ENCODE peak calls at places on chromosomes 1 and 21, in seven cellular contexts. A is pancreas, S is left ventricle myocardium inferior, R is midbrain, Y is adrenal gland, P is heart right ventricle, C is IMR-90. J is an unnamed sample.

GRCh38 chr1:107479865-107480264 is 339.0 kb downstream of the NTNG1 start:
- DNase-seq in S (no peak), P (no peak), R (no peak), C (no peak), Y (no peak), A (no peak), J (no peak)

GRCh38 chr1:165697491-165697880 is 876 bp downstream of the ALDH9A1 start:
- DNase-seq in S (no peak), A (no peak), R (no peak), Y (no peak), C (no peak), P (no peak), J (no peak)

GRCh38 chr1:109499661-109500536 is 6.0 kb downstream of the CYB561D1 start:
- DNase-seq in S (no peak), A (no peak), R (peak), Y (peak), P (no peak), C (peak), J (peak)

GRCh38 chr1:25055045-25055780 is 125.1 kb upstream of the RUNX3 start:
- DNase-seq in S (no peak), P (no peak), R (no peak), C (no peak), A (no peak), Y (no peak), J (peak)

GRCh38 chr21:44706706-44707615 is 4.4 kb downstream of the TSPEAR start:
- DNase-seq in R (no peak), Y (no peak), A (no peak), S (no peak), C (no peak), P (no peak), J (no peak)

GRCh38 chr1:99247199-99247598 is 17.1 kb upstream of the PLPPR4 start:
- DNase-seq in Y (no peak), A (no peak), S (no peak), C (no peak), P (no peak), R (no peak), J (no peak)

GRCh38 chr1:152565115-152565514 is 1.5 kb downstream of the LCE3E start:
- DNase-seq in C (no peak), S (no peak), A (no peak), P (no peak), R (no peak), Y (no peak), J (no peak)

GRCh38 chr1:25554426-25554780 is 11.0 kb downstream of the LDLRAP1 start:
- DNase-seq in R (no peak), P (no peak), C (no peak), A (no peak), S (no peak), Y (no peak), J (no peak)

GRCh38 chr1:64983110-64983509 is 16.8 kb upstream of the JAK1 start:
- DNase-seq in C (peak), Y (peak), P (no peak), R (no peak), S (no peak), A (no peak), J (no peak)

GRCh38 chr1:182143154-182143657 is 81.7 kb upstream of the ZNF648 start:
- DNase-seq in C (peak), P (peak), R (peak), Y (peak), A (peak), S (peak), J (peak)

GRCh38 chr1:167720965-167721616 is 691 bp upstream of the MPZL1 start:
- DNase-seq in P (peak), Y (peak), A (no peak), S (no peak), C (peak), R (peak), J (peak)

GRCh38 chr1:54403377-54403776 is 2.8 kb downstream of the SSBP3 start:
- DNase-seq in C (no peak), P (no peak), R (no peak), Y (no peak), S (no peak), A (no peak), J (no peak)

GRCh38 chr1:145889722-145890121 is 4.1 kb upstream of the ANKRD35 start:
- DNase-seq in P (no peak), A (no peak), S (no peak), Y (peak), C (no peak), R (no peak), J (no peak)

GRCh38 chr1:68202239-68202832 is 30.0 kb downstream of the WLS start:
- DNase-seq in A (no peak), C (peak), Y (no peak), R (no peak), P (no peak), S (no peak), J (no peak)

GRCh38 chr1:206700445-206701036 is 15.8 kb downstream of the MAPKAPK2 start:
- DNase-seq in Y (peak), A (no peak), S (no peak), C (peak), P (no peak), R (no peak), J (no peak)

GRCh38 chr1:3403388-3404179 is 50.9 kb upstream of the ARHGEF16 start:
- DNase-seq in C (no peak), A (peak), S (no peak), P (no peak), R (no peak), Y (no peak), J (no peak)

GRCh38 chr1:183570451-183570850 is 19.8 kb downstream of the NCF2 start:
- DNase-seq in C (no peak), Y (peak), P (no peak), S (no peak), A (no peak), R (no peak), J (no peak)

GRCh38 chr21:42931560-42932235 is 6.3 kb upstream of the ERVH48-1 start:
- DNase-seq in C (no peak), P (no peak), R (no peak), A (no peak), Y (no peak), S (no peak), J (no peak)

GRCh38 chr21:44762221-44763049 is 39.2 kb downstream of the UBE2G2 start:
- DNase-seq in A (no peak), C (no peak), Y (no peak), R (no peak), S (no peak), P (no peak), J (no peak)

GRCh38 chr1:91884459-91885290 is 1.3 kb downstream of the TGFBR3 start:
- DNase-seq in Y (peak), S (peak), P (peak), A (no peak), C (peak), R (peak), J (no peak)

GRCh38 chr21:36730291-36731281 is 31.7 kb downstream of the SIM2 start:
- DNase-seq in A (no peak), C (no peak), P (no peak), S (no peak), Y (no peak), R (no peak), J (no peak)

GRCh38 chr1:45205000-45205909 is 1.1 kb downstream of the ZSWIM5 start:
- DNase-seq in Y (peak), C (peak), S (peak), P (peak), R (peak), A (peak), J (peak)

J was measured in left cardiac atrium.